ENCODE peak calls at places on chromosome 19, in five cellular contexts. W, M, F, Z and X are unnamed samples.

GRCh38 chr19:56504581-56504980 is 3.1 kb upstream of the ZNF471 start:
- DNase-seq in W (peak), M (no peak), F (no peak), Z (no peak), X (no peak)

GRCh38 chr19:44260695-44261446 is 1.2 kb downstream of the ZNF233 start:
- DNase-seq in W (peak), M (no peak), F (no peak), Z (no peak), X (peak)

GRCh38 chr19:16316506-16316882 is 8.1 kb upstream of the KLF2 start:
- DNase-seq in W (no peak), M (no peak), F (no peak), Z (no peak), X (no peak)

GRCh38 chr19:3186377-3186688 is 603 bp downstream of the NCLN start:
- DNase-seq in W (peak), M (no peak), F (no peak), Z (no peak), X (peak)

GRCh38 chr19:32372726-32373613 is 27.6 kb downstream of the ZNF507 start:
- DNase-seq in W (no peak), M (no peak), F (no peak), Z (no peak), X (no peak)

GRCh38 chr19:24002256-24002945 is 84.6 kb upstream of the ZNF254 start:
- DNase-seq in W (no peak), M (no peak), F (no peak), Z (no peak), X (no peak)

GRCh38 chr19:42282036-42282762 is 13.1 kb downstream of the CIC start:
- DNase-seq in W (no peak), M (no peak), F (no peak), Z (no peak), X (peak)

GRCh38 chr19:29562299-29563297 is 36.8 kb downstream of the VSTM2B start:
- DNase-seq in W (no peak), M (no peak), F (no peak), Z (no peak), X (no peak)

GRCh38 chr19:19319725-19320361 is 466 bp downstream of the SUGP1 start:
- DNase-seq in W (no peak), M (no peak), F (no peak), Z (no peak), X (peak)

GRCh38 chr19:44585371-44586141 is 27.8 kb upstream of the IGSF23 start:
- DNase-seq in W (peak), M (no peak), F (no peak), Z (no peak), X (peak)

GRCh38 chr19:57103573-57104277 is 16.1 kb upstream of the USP29 start:
- DNase-seq in W (peak), M (peak), F (peak), Z (peak), X (peak)

GRCh38 chr19:18417250-18418033 is 1.8 kb upstream of the SSBP4 start:
- DNase-seq in W (peak), M (no peak), F (peak), Z (peak), X (peak)

GRCh38 chr19:50459638-50460037 is 16.7 kb upstream of the EMC10 start:
- DNase-seq in W (no peak), M (no peak), F (no peak), Z (no peak), X (no peak)

GRCh38 chr19:17184381-17184841 is 30.7 kb upstream of the USE1 start:
- DNase-seq in W (no peak), M (peak), F (no peak), Z (no peak), X (no peak)

GRCh38 chr19:49676136-49676689 is 858 bp upstream of the PRMT1 start:
- DNase-seq in W (peak), M (peak), F (peak), Z (peak), X (peak)

GRCh38 chr19:45798995-45799517 is 6.4 kb upstream of the DMWD start:
- DNase-seq in W (peak), M (peak), F (peak), Z (peak), X (peak)

GRCh38 chr19:17946965-17947784 is 14.4 kb downstream of the CCDC124 start:
- DNase-seq in W (no peak), M (no peak), F (no peak), Z (no peak), X (peak)

GRCh38 chr19:38036707-38037106 is 129.7 kb downstream of the SIPA1L3 start:
- DNase-seq in W (no peak), M (no peak), F (no peak), Z (no peak), X (no peak)

GRCh38 chr19:44608391-44608821 is 5.0 kb upstream of the IGSF23 start:
- DNase-seq in W (peak), M (no peak), F (no peak), Z (no peak), X (peak)

GRCh38 chr19:53927745-53928144 is 18.7 kb downstream of the CACNG7 start:
- DNase-seq in W (peak), M (no peak), F (no peak), Z (peak), X (no peak)

GRCh38 chr19:55172741-55173140 is 6.3 kb upstream of the DNAAF3 start:
- DNase-seq in W (peak), M (no peak), F (no peak), Z (no peak), X (peak)

GRCh38 chr19:18745012-18745735 is 45.9 kb downstream of the COMP start:
- DNase-seq in W (peak), M (no peak), F (no peak), Z (no peak), X (no peak)

GRCh38 chr19:45391346-45391745 is 13.5 kb downstream of the PPP1R13L start:
- DNase-seq in W (peak), M (no peak), F (no peak), Z (no peak), X (peak)

GRCh38 chr19:49869009-49869483 is 1.7 kb upstream of the PNKP start:
- DNase-seq in W (no peak), M (no peak), F (peak), Z (no peak), X (peak)

GRCh38 chr19:31223805-31224534 is 125.3 kb downstream of the TSHZ3 start:
- DNase-seq in W (peak), M (no peak), F (no peak), Z (no peak), X (no peak)

GRCh38 chr19:30071871-30072270 is 129.8 kb downstream of the URI1 start:
- DNase-seq in W (no peak), M (no peak), F (no peak), Z (no peak), X (no peak)

GRCh38 chr19:2702170-2703076 is at the start of gene GNG7:
- DNase-seq in W (peak), M (peak), F (peak), Z (peak), X (peak)

GRCh38 chr19:35718345-35719041 is 690 bp downstream of the KMT2B start:
- DNase-seq in W (peak), M (peak), F (peak), Z (peak), X (peak)